ENCODE peak calls at places on chromosome 19, in six cellular contexts. N is activated T-cell treated with anti-CD3 and anti-CD28 coated beads, Interleukin-2, amount 50 U/mL, for 4 hours; T is activated CD4-positive, CD25-positive, alpha-beta regulatory T cell; W is lower lobe of right lung; L is progenitor cell of endocrine pancreas; M is psoas muscle. G is an unnamed sample.

GRCh38 chr19:49474545-49474930 is 523 bp downstream of the FLT3LG start:
- DNase-seq in N (no peak), T (no peak), W (no peak), L (no peak), M (no peak), G (peak)

GRCh38 chr19:55686311-55687050 is 11.5 kb downstream of the EPN1 start:
- DNase-seq in N (no peak), T (no peak), W (peak), L (no peak), M (no peak), G (no peak)

GRCh38 chr19:50432221-50432626 is 468 bp upstream of the MYBPC2 start:
- DNase-seq in N (no peak), T (no peak), W (no peak), L (no peak), M (no peak), G (peak)

GRCh38 chr19:55657004-55657747 is 2.3 kb downstream of the U2AF2 start:
- DNase-seq in N (no peak), T (no peak), W (no peak), L (no peak), M (no peak), G (no peak)

GRCh38 chr19:35349614-35350521 is 2.2 kb downstream of the FFAR1 start:
- DNase-seq in N (no peak), T (no peak), W (peak), L (no peak), M (no peak), G (peak)

GRCh38 chr19:21586341-21587116 is 81.1 kb downstream of the ZNF429 start:
- DNase-seq in N (no peak), T (no peak), W (peak), L (peak), M (peak), G (peak)

GRCh38 chr19:3849092-3849491 is 19.7 kb downstream of the ZFR2 start:
- DNase-seq in N (peak), T (no peak), W (no peak), L (no peak), M (no peak), G (no peak)

GRCh38 chr19:21328402-21328801 is 808 bp downstream of the ZNF708 start:
- DNase-seq in N (no peak), T (no peak), W (no peak), L (no peak), M (no peak), G (no peak)

GRCh38 chr19:50252111-50252886 is 48.9 kb downstream of the MYH14 start:
- DNase-seq in N (peak), T (no peak), W (no peak), L (no peak), M (no peak), G (no peak)

GRCh38 chr19:6473652-6474051 is 7.9 kb downstream of the DENND1C start:
- DNase-seq in N (no peak), T (no peak), W (no peak), L (no peak), M (no peak), G (no peak)

GRCh38 chr19:49440439-49441209 is 703 bp downstream of the SLC17A7 start:
- DNase-seq in N (no peak), T (no peak), W (no peak), L (no peak), M (no peak), G (no peak)

GRCh38 chr19:45508931-45509691 is 1.8 kb downstream of the VASP start:
- DNase-seq in N (no peak), T (no peak), W (peak), L (no peak), M (peak), G (peak)

GRCh38 chr19:575527-576506 is 3.4 kb downstream of the BSG start:
- DNase-seq in N (no peak), T (no peak), W (no peak), L (no peak), M (peak), G (no peak)

GRCh38 chr19:14409157-14410053 is 9.7 kb downstream of the DDX39A start:
- DNase-seq in N (no peak), T (no peak), W (no peak), L (no peak), M (no peak), G (no peak)

GRCh38 chr19:57830071-57830602 is at the start of gene ZNF587B:
- DNase-seq in N (no peak), T (no peak), W (peak), L (peak), M (peak), G (peak)

GRCh38 chr19:3401004-3401768 is 34.8 kb downstream of the NFIC start:
- DNase-seq in N (no peak), T (no peak), W (no peak), L (no peak), M (no peak), G (no peak)

GRCh38 chr19:57473646-57474045 is 3.7 kb downstream of the ZNF772 start:
- DNase-seq in N (no peak), T (no peak), W (no peak), L (no peak), M (no peak), G (no peak)

GRCh38 chr19:18023596-18024212 is 15.7 kb downstream of the ARRDC2 start:
- DNase-seq in N (peak), T (peak), W (peak), L (no peak), M (peak), G (no peak)

GRCh38 chr19:35351441-35352176 is 3.9 kb downstream of the FFAR1 start:
- DNase-seq in N (no peak), T (no peak), W (peak), L (no peak), M (no peak), G (peak)

GRCh38 chr19:5466814-5467291 is 11.6 kb downstream of the ZNRF4 start:
- DNase-seq in N (no peak), T (no peak), W (no peak), L (no peak), M (no peak), G (no peak)

GRCh38 chr19:51417107-51417806 is at the start of gene SIGLEC10:
- DNase-seq in N (no peak), T (no peak), W (peak), L (no peak), M (peak), G (no peak)

GRCh38 chr19:17495639-17496265 is 15.7 kb upstream of the PGLS start:
- DNase-seq in N (no peak), T (no peak), W (no peak), L (no peak), M (no peak), G (no peak)